ENCODE peak calls at places on chromosomes 6 and 20, in ten cellular contexts. One of them, this sample, is unnamed.

GRCh38 chr20:44489931-44490330 is 14.3 kb downstream of the TTPAL start:
- DNase-seq in lower leg skin: no peak
- DNase-seq in heart right ventricle: no peak
- DNase-seq in H9: no peak
- DNase-seq in B cell: no peak
- DNase-seq in CD4-positive, alpha-beta T cell: no peak
- DNase-seq in heart left ventricle: no peak
- DNase-seq in cardiac fibroblast: no peak
- DNase-seq in WTC11: no peak
- DNase-seq in HFF-Myc: no peak
- DNase-seq in this sample: no peak

GRCh38 chr6:156832166-156832743 is 55.1 kb downstream of the ARID1B start:
- DNase-seq in lower leg skin: no peak
- DNase-seq in heart right ventricle: no peak
- DNase-seq in H9: no peak
- DNase-seq in B cell: no peak
- DNase-seq in CD4-positive, alpha-beta T cell: no peak
- DNase-seq in heart left ventricle: peak
- DNase-seq in cardiac fibroblast: peak
- DNase-seq in WTC11: no peak
- DNase-seq in HFF-Myc: no peak
- DNase-seq in this sample: peak

GRCh38 chr6:6803180-6803978 is 214.9 kb downstream of the LY86 start:
- DNase-seq in lower leg skin: peak
- DNase-seq in heart right ventricle: no peak
- DNase-seq in H9: no peak
- DNase-seq in B cell: peak
- DNase-seq in CD4-positive, alpha-beta T cell: no peak
- DNase-seq in heart left ventricle: no peak
- DNase-seq in cardiac fibroblast: no peak
- DNase-seq in WTC11: no peak
- DNase-seq in HFF-Myc: no peak
- DNase-seq in this sample: no peak

GRCh38 chr6:143569035-143569434 is 57.5 kb upstream of the FUCA2 start:
- DNase-seq in lower leg skin: no peak
- DNase-seq in heart right ventricle: no peak
- DNase-seq in H9: no peak
- DNase-seq in B cell: no peak
- DNase-seq in CD4-positive, alpha-beta T cell: no peak
- DNase-seq in heart left ventricle: no peak
- DNase-seq in cardiac fibroblast: peak
- DNase-seq in WTC11: no peak
- DNase-seq in HFF-Myc: no peak
- DNase-seq in this sample: no peak

GRCh38 chr6:31336872-31337496 is 20.0 kb downstream of the HLA-B start:
- DNase-seq in lower leg skin: no peak
- DNase-seq in heart right ventricle: no peak
- DNase-seq in H9: no peak
- DNase-seq in B cell: no peak
- DNase-seq in CD4-positive, alpha-beta T cell: no peak
- DNase-seq in heart left ventricle: no peak
- DNase-seq in cardiac fibroblast: peak
- DNase-seq in WTC11: no peak
- DNase-seq in HFF-Myc: peak
- DNase-seq in this sample: no peak

GRCh38 chr20:59737816-59738215 is 133.5 kb downstream of the PHACTR3 start:
- DNase-seq in lower leg skin: no peak
- DNase-seq in heart right ventricle: no peak
- DNase-seq in H9: no peak
- DNase-seq in B cell: no peak
- DNase-seq in CD4-positive, alpha-beta T cell: no peak
- DNase-seq in heart left ventricle: no peak
- DNase-seq in cardiac fibroblast: no peak
- DNase-seq in WTC11: no peak
- DNase-seq in HFF-Myc: no peak
- DNase-seq in this sample: no peak

GRCh38 chr6:117600008-117600743 is 2.1 kb downstream of the GOPC start:
- DNase-seq in lower leg skin: no peak
- DNase-seq in heart right ventricle: no peak
- DNase-seq in H9: no peak
- DNase-seq in B cell: no peak
- DNase-seq in CD4-positive, alpha-beta T cell: no peak
- DNase-seq in heart left ventricle: no peak
- DNase-seq in cardiac fibroblast: no peak
- DNase-seq in WTC11: no peak
- DNase-seq in HFF-Myc: no peak
- DNase-seq in this sample: no peak

GRCh38 chr20:19004975-19005374 is 191.4 kb downstream of the SCP2D1 start:
- DNase-seq in lower leg skin: peak
- DNase-seq in heart right ventricle: no peak
- DNase-seq in H9: peak
- DNase-seq in B cell: no peak
- DNase-seq in CD4-positive, alpha-beta T cell: no peak
- DNase-seq in heart left ventricle: no peak
- DNase-seq in cardiac fibroblast: no peak
- DNase-seq in WTC11: no peak
- DNase-seq in HFF-Myc: no peak
- DNase-seq in this sample: no peak

GRCh38 chr6:139556532-139556931 is 182.1 kb upstream of the CITED2 start:
- DNase-seq in lower leg skin: no peak
- DNase-seq in heart right ventricle: no peak
- DNase-seq in H9: no peak
- DNase-seq in B cell: no peak
- DNase-seq in CD4-positive, alpha-beta T cell: no peak
- DNase-seq in heart left ventricle: no peak
- DNase-seq in cardiac fibroblast: no peak
- DNase-seq in WTC11: no peak
- DNase-seq in HFF-Myc: no peak
- DNase-seq in this sample: no peak

GRCh38 chr6:135013211-135013610 is 41.4 kb downstream of the HBS1L start:
- DNase-seq in lower leg skin: no peak
- DNase-seq in heart right ventricle: no peak
- DNase-seq in H9: no peak
- DNase-seq in B cell: no peak
- DNase-seq in CD4-positive, alpha-beta T cell: no peak
- DNase-seq in heart left ventricle: no peak
- DNase-seq in cardiac fibroblast: no peak
- DNase-seq in WTC11: no peak
- DNase-seq in HFF-Myc: no peak
- DNase-seq in this sample: no peak

GRCh38 chr6:135014353-135014832 is 40.2 kb downstream of the HBS1L start:
- DNase-seq in lower leg skin: no peak
- DNase-seq in heart right ventricle: no peak
- DNase-seq in H9: no peak
- DNase-seq in B cell: no peak
- DNase-seq in CD4-positive, alpha-beta T cell: no peak
- DNase-seq in heart left ventricle: no peak
- DNase-seq in cardiac fibroblast: no peak
- DNase-seq in WTC11: no peak
- DNase-seq in HFF-Myc: no peak
- DNase-seq in this sample: no peak

GRCh38 chr6:135012764-135013163 is 41.9 kb downstream of the HBS1L start:
- DNase-seq in lower leg skin: no peak
- DNase-seq in heart right ventricle: no peak
- DNase-seq in H9: no peak
- DNase-seq in B cell: no peak
- DNase-seq in CD4-positive, alpha-beta T cell: no peak
- DNase-seq in heart left ventricle: no peak
- DNase-seq in cardiac fibroblast: peak
- DNase-seq in WTC11: no peak
- DNase-seq in HFF-Myc: no peak
- DNase-seq in this sample: no peak

GRCh38 chr6:135008941-135009290 is 45.7 kb downstream of the HBS1L start:
- DNase-seq in lower leg skin: no peak
- DNase-seq in heart right ventricle: no peak
- DNase-seq in H9: no peak
- DNase-seq in B cell: no peak
- DNase-seq in CD4-positive, alpha-beta T cell: no peak
- DNase-seq in heart left ventricle: no peak
- DNase-seq in cardiac fibroblast: no peak
- DNase-seq in WTC11: no peak
- DNase-seq in HFF-Myc: no peak
- DNase-seq in this sample: no peak

GRCh38 chr6:135012349-135012748 is 42.3 kb downstream of the HBS1L start:
- DNase-seq in lower leg skin: no peak
- DNase-seq in heart right ventricle: no peak
- DNase-seq in H9: no peak
- DNase-seq in B cell: no peak
- DNase-seq in CD4-positive, alpha-beta T cell: no peak
- DNase-seq in heart left ventricle: no peak
- DNase-seq in cardiac fibroblast: no peak
- DNase-seq in WTC11: no peak
- DNase-seq in HFF-Myc: no peak
- DNase-seq in this sample: no peak
- TF ChIP-seq CTCF in lower leg skin: no peak
- TF ChIP-seq CTCF in heart right ventricle: no peak
- TF ChIP-seq CTCF in H9: peak
- TF ChIP-seq CTCF in B cell: no peak
- TF ChIP-seq CTCF in CD4-positive, alpha-beta T cell: no peak
- TF ChIP-seq CTCF in heart left ventricle: no peak
- TF ChIP-seq CTCF in cardiac fibroblast: no peak
- TF ChIP-seq CTCF in WTC11: no peak
- TF ChIP-seq CTCF in HFF-Myc: no peak
- TF ChIP-seq CTCF in this sample: peak

GRCh38 chr20:40925829-40926228 is 102.8 kb upstream of the TOP1 start:
- DNase-seq in lower leg skin: no peak
- DNase-seq in heart right ventricle: no peak
- DNase-seq in H9: no peak
- DNase-seq in B cell: no peak
- DNase-seq in CD4-positive, alpha-beta T cell: no peak
- DNase-seq in heart left ventricle: no peak
- DNase-seq in cardiac fibroblast: no peak
- DNase-seq in WTC11: no peak
- DNase-seq in HFF-Myc: no peak
- DNase-seq in this sample: no peak

GRCh38 chr20:40932436-40932835 is 96.2 kb upstream of the TOP1 start:
- DNase-seq in lower leg skin: no peak
- DNase-seq in heart right ventricle: no peak
- DNase-seq in H9: no peak
- DNase-seq in B cell: no peak
- DNase-seq in CD4-positive, alpha-beta T cell: no peak
- DNase-seq in heart left ventricle: no peak
- DNase-seq in cardiac fibroblast: no peak
- DNase-seq in WTC11: no peak
- DNase-seq in HFF-Myc: no peak
- DNase-seq in this sample: no peak

GRCh38 chr20:40930561-40930960 is 98.1 kb upstream of the TOP1 start:
- DNase-seq in lower leg skin: no peak
- DNase-seq in heart right ventricle: no peak
- DNase-seq in H9: no peak
- DNase-seq in B cell: no peak
- DNase-seq in CD4-positive, alpha-beta T cell: no peak
- DNase-seq in heart left ventricle: no peak
- DNase-seq in cardiac fibroblast: no peak
- DNase-seq in WTC11: no peak
- DNase-seq in HFF-Myc: no peak
- DNase-seq in this sample: no peak

GRCh38 chr20:40933758-40934157 is 94.9 kb upstream of the TOP1 start:
- DNase-seq in lower leg skin: no peak
- DNase-seq in heart right ventricle: no peak
- DNase-seq in H9: no peak
- DNase-seq in B cell: no peak
- DNase-seq in CD4-positive, alpha-beta T cell: no peak
- DNase-seq in heart left ventricle: no peak
- DNase-seq in cardiac fibroblast: no peak
- DNase-seq in WTC11: no peak
- DNase-seq in HFF-Myc: no peak
- DNase-seq in this sample: no peak

DNA sequence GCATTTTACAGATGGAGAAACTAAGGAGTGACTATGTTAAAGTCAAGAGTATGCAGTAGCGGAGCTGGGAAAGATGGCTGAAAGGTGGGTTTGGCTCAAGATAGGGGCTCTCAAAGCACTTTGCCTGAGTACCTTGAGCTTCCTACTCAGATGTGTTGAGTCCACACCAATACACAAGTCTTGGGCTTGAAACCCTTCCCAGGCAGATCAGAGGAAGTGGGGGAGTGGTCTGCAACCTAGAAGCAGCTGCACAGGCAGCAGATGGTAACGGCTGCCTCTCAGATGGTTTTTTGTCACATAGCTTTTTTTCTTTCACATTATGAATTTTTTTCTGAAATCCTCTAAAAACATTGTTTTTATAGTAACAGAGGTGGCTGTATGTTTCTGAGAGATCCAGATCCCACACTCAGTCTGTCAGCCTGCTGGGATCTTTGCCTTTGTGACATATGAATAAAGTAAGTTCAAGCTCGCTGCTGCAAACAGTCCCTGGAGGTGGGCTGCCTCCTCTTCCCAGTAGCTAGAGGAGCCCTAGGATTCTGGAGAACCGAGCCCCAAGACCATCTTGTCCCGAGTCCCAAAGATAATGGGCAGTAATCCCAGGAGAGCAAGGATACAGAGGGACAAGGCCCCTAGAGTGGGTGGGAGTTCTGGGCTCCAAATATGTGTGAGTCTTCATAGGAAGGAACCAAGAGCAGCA is 97.1 kb upstream of the TOP1 start:
- DNase-seq in lower leg skin: no peak
- DNase-seq in heart right ventricle: no peak
- DNase-seq in H9: no peak
- DNase-seq in B cell: no peak
- DNase-seq in CD4-positive, alpha-beta T cell: no peak
- DNase-seq in heart left ventricle: no peak
- DNase-seq in cardiac fibroblast: no peak
- DNase-seq in WTC11: no peak
- DNase-seq in HFF-Myc: no peak
- DNase-seq in this sample: peak
- TF ChIP-seq CTCF in lower leg skin: no peak
- TF ChIP-seq CTCF in heart right ventricle: no peak
- TF ChIP-seq CTCF in H9: no peak
- TF ChIP-seq CTCF in B cell: no peak
- TF ChIP-seq CTCF in CD4-positive, alpha-beta T cell: no peak
- TF ChIP-seq CTCF in heart left ventricle: no peak
- TF ChIP-seq CTCF in cardiac fibroblast: no peak
- TF ChIP-seq CTCF in WTC11: no peak
- TF ChIP-seq CTCF in HFF-Myc: no peak
- TF ChIP-seq CTCF in this sample: no peak

GRCh38 chr6:12649325-12649724 is 67.2 kb upstream of the PHACTR1 start:
- DNase-seq in lower leg skin: no peak
- DNase-seq in heart right ventricle: no peak
- DNase-seq in H9: no peak
- DNase-seq in B cell: no peak
- DNase-seq in CD4-positive, alpha-beta T cell: no peak
- DNase-seq in heart left ventricle: no peak
- DNase-seq in cardiac fibroblast: no peak
- DNase-seq in WTC11: no peak
- DNase-seq in HFF-Myc: no peak
- DNase-seq in this sample: no peak
- TF ChIP-seq CTCF in lower leg skin: no peak
- TF ChIP-seq CTCF in heart right ventricle: no peak
- TF ChIP-seq CTCF in H9: no peak
- TF ChIP-seq CTCF in B cell: no peak
- TF ChIP-seq CTCF in CD4-positive, alpha-beta T cell: no peak
- TF ChIP-seq CTCF in heart left ventricle: no peak
- TF ChIP-seq CTCF in cardiac fibroblast: no peak
- TF ChIP-seq CTCF in WTC11: no peak
- TF ChIP-seq CTCF in HFF-Myc: no peak
- TF ChIP-seq CTCF in this sample: no peak

DNA sequence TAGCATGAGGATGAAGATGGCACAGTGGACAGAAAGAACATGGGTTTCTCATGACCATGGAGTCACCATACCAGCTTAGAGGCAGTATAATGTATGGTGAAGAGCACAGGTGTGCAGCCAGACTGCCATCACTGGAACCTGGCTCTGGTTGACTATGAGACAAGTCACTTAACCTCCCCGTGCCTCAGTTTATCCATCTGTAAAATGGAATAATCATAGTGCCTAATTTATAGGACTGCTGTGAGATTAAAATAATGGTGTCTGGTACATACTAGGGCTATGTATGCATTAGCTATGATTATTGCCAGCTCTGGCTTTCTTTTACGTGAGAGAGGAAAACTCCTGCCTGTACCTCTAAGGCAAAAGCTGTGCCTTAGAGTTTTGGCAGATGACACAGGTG is 19.4 kb downstream of the SLC35B3 start:
- DNase-seq in lower leg skin: no peak
- DNase-seq in heart right ventricle: no peak
- DNase-seq in H9: no peak
- DNase-seq in B cell: no peak
- DNase-seq in CD4-positive, alpha-beta T cell: no peak
- DNase-seq in heart left ventricle: no peak
- DNase-seq in cardiac fibroblast: no peak
- DNase-seq in WTC11: no peak
- DNase-seq in HFF-Myc: no peak
- DNase-seq in this sample: no peak
- TF ChIP-seq CTCF in lower leg skin: no peak
- TF ChIP-seq CTCF in heart right ventricle: no peak
- TF ChIP-seq CTCF in H9: no peak
- TF ChIP-seq CTCF in B cell: no peak
- TF ChIP-seq CTCF in CD4-positive, alpha-beta T cell: no peak
- TF ChIP-seq CTCF in heart left ventricle: no peak
- TF ChIP-seq CTCF in cardiac fibroblast: no peak
- TF ChIP-seq CTCF in WTC11: no peak
- TF ChIP-seq CTCF in HFF-Myc: no peak
- TF ChIP-seq CTCF in this sample: no peak